ENCODE peak calls at places on chromosome 10, in five cellular contexts. F is ovary, Z is IMR-90, Y is left ventricle myocardium inferior, D is cardiac muscle cell. P is an unnamed sample.

GRCh38 chr10:58970160-58970915 is 206.1 kb upstream of the PHYHIPL start:
- DNase-seq in Y (no peak), F (no peak), Z (no peak), D (no peak), P (no peak)

GRCh38 chr10:7314068-7314646 is 96.7 kb downstream of the SFMBT2 start:
- DNase-seq in D (no peak), Y (no peak), F (no peak), Z (no peak), P (no peak)

GRCh38 chr10:126568809-126569208 is 101.7 kb downstream of the C10orf90 start:
- DNase-seq in Z (no peak), D (no peak), Y (no peak), F (no peak), P (no peak)

GRCh38 chr10:4073912-4074311 is 288.9 kb upstream of the KLF6 start:
- DNase-seq in D (peak), F (no peak), Y (peak), Z (peak), P (peak)

GRCh38 chr10:63554666-63555065 is 33.5 kb downstream of the REEP3 start:
- DNase-seq in Z (peak), Y (no peak), F (no peak), D (peak), P (peak)

GRCh38 chr10:72692897-72693598 is 1.1 kb downstream of the MCU start:
- DNase-seq in Z (peak), D (peak), Y (no peak), F (peak), P (no peak)

GRCh38 chr10:119281581-119282071 is 74.3 kb downstream of the GRK5 start:
- DNase-seq in Z (no peak), Y (peak), F (peak), D (peak), P (no peak)

GRCh38 chr10:4267084-4267774 is 482.2 kb upstream of the KLF6 start:
- DNase-seq in D (peak), Y (no peak), F (no peak), Z (peak), P (no peak)

GRCh38 chr10:105837951-105838350 is 1196.9 kb downstream of the SORCS3 start:
- DNase-seq in F (no peak), D (peak), Y (no peak), Z (no peak), P (no peak)

GRCh38 chr10:14220026-14220425 is 110.7 kb downstream of the FRMD4A start:
- DNase-seq in Z (peak), F (no peak), D (peak), Y (no peak), P (peak)

GRCh38 chr10:2871673-2872219 is 195.6 kb upstream of the PFKP start:
- DNase-seq in F (no peak), D (no peak), Y (no peak), Z (no peak), P (no peak)

GRCh38 chr10:82969405-82969804 is 1094.4 kb downstream of the NRG3 start:
- DNase-seq in Y (no peak), D (peak), Z (peak), F (no peak), P (peak)

GRCh38 chr10:36764823-36765222 is 360.6 kb upstream of the ANKRD30A start:
- DNase-seq in Y (no peak), Z (no peak), D (no peak), F (no peak), P (no peak)

GRCh38 chr10:78437407-78437768 is 403.7 kb downstream of the RPS24 start:
- DNase-seq in D (no peak), F (no peak), Y (no peak), Z (no peak), P (no peak)

GRCh38 chr10:84262190-84262956 is 17.5 kb downstream of the RGR start:
- DNase-seq in Z (no peak), F (no peak), D (no peak), Y (no peak), P (no peak)

GRCh38 chr10:86371691-86372090 is 5.1 kb upstream of the GRID1 start:
- DNase-seq in Z (no peak), F (no peak), D (no peak), Y (no peak), P (no peak)

GRCh38 chr10:71728218-71728737 is 8.7 kb upstream of the C10orf105 start:
- DNase-seq in Y (no peak), D (no peak), F (no peak), Z (no peak), P (no peak)

GRCh38 chr10:69757553-69758309 is 44.0 kb upstream of the COL13A1 start:
- DNase-seq in Z (peak), F (peak), D (peak), Y (peak), P (no peak)

DNA sequence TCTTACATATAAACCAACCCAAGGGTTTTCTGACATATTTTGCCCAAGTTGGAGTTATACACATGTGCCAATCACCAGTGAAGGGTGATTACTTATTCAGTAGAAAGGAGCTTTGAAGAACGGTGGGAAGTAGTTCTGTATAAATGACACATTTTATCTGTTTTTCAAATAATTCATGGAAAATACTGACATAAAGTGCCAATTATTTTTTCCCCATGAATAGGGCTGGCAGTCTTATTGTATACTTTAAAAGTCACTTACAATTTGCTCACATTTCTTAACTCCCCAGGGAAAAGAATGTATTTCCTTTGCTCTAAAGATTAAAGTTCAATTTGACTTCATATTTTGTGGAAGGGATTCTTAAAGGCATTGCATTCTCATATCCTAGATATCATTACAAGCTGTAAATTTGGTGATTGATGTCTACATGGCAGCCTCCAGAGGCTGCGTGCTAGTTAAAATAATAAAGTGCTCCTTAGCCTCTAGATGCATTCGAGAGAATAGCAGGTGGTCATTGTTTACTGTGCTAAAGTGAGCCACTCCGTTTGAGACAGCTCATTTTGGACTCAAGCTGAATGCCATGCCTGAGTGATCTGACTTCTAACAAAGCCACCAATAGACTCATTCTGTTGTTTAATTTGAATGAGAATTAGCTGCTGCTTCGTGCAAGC is 148.8 kb upstream of the NRP1 start:
- DNase-seq in D (no peak), F (no peak), Z (peak), Y (no peak), P (no peak)
- H3K4me3 ChIP-seq in D (no peak), F (no peak), Z (no peak), Y (no peak), P (no peak)

DNA sequence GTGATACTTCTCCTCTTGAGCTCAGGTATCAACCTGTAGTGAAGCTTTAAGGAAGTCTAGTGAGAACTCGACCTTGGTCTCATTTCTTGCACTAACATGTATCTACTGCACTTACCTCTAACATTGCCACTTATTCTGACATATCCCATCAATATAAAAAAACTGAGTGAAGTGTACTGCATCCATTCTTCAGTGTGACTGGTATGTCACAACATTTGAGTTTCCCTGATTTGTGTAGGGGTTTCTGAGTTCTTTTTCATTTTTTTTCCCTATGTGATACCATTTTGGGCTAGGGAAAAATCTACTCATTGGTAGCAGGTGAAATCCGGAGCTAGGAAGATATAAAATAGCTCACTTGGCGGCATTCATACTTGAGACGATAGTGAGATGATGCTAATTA is 274.3 kb downstream of the PRKG1 start:
- DNase-seq in Y (no peak), F (no peak), D (no peak), Z (no peak), P (no peak)
- H3K27ac ChIP-seq in Y (no peak), F (no peak), D (no peak), Z (no peak), P (no peak)

DNA sequence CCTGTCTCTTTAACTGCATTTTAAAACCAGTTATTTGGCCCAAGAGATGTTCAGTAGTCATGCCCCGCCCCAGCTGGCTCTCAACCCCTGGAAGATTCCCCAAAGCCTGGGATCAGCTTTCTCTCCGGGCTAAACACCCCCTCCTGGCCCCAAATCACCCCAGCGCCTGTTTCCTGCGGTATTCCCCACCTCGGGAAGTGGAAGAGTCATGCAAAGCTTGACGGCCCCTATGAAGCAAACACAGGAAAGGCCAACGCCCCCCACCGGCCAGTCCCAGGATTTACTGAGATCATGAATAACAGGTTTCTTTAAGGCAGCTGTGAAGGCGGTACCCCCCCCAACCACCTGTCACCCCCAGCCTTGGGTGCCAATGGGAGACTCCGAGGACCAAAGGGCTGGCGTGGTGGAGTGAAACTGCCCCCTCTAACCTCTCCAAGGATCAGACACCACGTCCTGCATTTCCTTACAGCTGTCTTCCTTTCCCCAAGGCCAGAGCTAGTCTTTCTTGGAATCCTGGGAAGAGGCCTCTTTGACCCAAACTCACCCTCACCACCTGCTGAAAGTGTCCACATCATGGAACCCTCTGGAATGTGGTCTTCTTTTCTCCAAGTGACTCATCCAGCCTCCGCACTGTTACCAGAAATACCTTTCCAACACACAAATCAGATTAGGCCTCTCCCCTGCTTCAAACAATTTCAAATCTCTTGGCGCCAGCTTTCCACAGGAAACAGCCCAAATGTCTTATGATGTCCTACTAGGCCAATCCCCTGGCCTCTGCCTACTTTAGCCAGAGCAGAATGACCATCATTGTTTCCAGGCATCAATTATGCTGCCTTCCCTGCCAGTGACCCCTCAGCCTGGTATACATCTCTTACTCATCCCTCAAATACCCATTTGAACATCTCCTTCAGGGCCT is 301.5 kb downstream of the ZEB1 start:
- DNase-seq in F (no peak), Y (peak), D (peak), Z (peak), P (peak)
- TF ChIP-seq CTCF in F (no peak), Y (peak), D (peak), Z (peak), P (peak)

GRCh38 chr10:75020168-75020567 is 91.3 kb upstream of the SAMD8 start:
- DNase-seq in Z (no peak), D (no peak), Y (no peak), F (no peak), P (no peak)

GRCh38 chr10:75019360-75019759 is 92.1 kb upstream of the SAMD8 start:
- DNase-seq in D (peak), Z (peak), Y (no peak), F (no peak), P (no peak)

GRCh38 chr10:75018873-75019272 is 92.6 kb upstream of the SAMD8 start:
- DNase-seq in F (no peak), D (no peak), Y (no peak), Z (no peak), P (no peak)

GRCh38 chr10:75023074-75023473 is 88.4 kb upstream of the SAMD8 start:
- DNase-seq in F (no peak), Z (no peak), D (no peak), Y (no peak), P (no peak)

GRCh38 chr10:75021851-75022250 is 89.6 kb upstream of the SAMD8 start:
- DNase-seq in Z (no peak), D (no peak), F (no peak), Y (no peak), P (no peak)
- H3K4me3 ChIP-seq in Z (no peak), D (no peak), F (no peak), Y (no peak), P (no peak)